ENCODE peak calls at places on chromosomes 13 and 19, in nine cellular contexts. F is tibial artery; B is CD4-positive, CD25-positive, alpha-beta regulatory T cell; P is WERI-Rb-1; A is GM23248; M is aorta; Z is fibroblast of the aortic adventitia; V is spleen; I is neural progenitor cell. S is an unnamed sample.

GRCh38 chr19:4403005-4403761 is 743 bp downstream of the CHAF1A start:
- DNase-seq in V (no peak), P (peak; percentile 12), M (no peak), F (no peak), A (peak; percentile 37), I (peak; percentile 40), Z (no peak), B (no peak), S (no peak)

GRCh38 chr19:3606174-3606689 is 443 bp downstream of the TBXA2R start:
- DNase-seq in I (peak; percentile 51), V (peak; percentile 85), B (no peak), M (peak; percentile 80), F (peak; percentile 85), P (peak; percentile 58), Z (no peak), A (peak; percentile 37), S (peak; percentile 69)

GRCh38 chr13:94700536-94700935 is 11.8 kb downstream of the SOX21 start:
- DNase-seq in F (no peak), I (no peak), A (no peak), B (no peak), V (no peak), P (no peak), Z (no peak), M (no peak), S (no peak)

GRCh38 chr13:21785990-21786389 is 115.1 kb downstream of the FGF9 start:
- DNase-seq in V (no peak), M (no peak), F (no peak), Z (no peak), A (no peak), B (no peak), P (no peak), I (no peak), S (no peak)

GRCh38 chr13:40755082-40755755 is 15.8 kb downstream of the MRPS31 start:
- DNase-seq in B (no peak), I (no peak), F (no peak), P (no peak), M (no peak), Z (no peak), A (no peak), V (no peak), S (no peak)

GRCh38 chr13:73945871-73946270 is 188.3 kb downstream of the KLF12 start:
- DNase-seq in Z (peak; percentile 45), M (peak; percentile 77), P (no peak), I (peak; percentile 71), A (peak; percentile 61), B (no peak), V (no peak), F (peak; percentile 77), S (no peak)

GRCh38 chr13:77521194-77521593 is 14.3 kb upstream of the SCEL start:
- DNase-seq in F (no peak), A (peak; percentile 54), M (no peak), Z (peak; percentile 11), I (no peak), B (no peak), P (no peak), V (no peak), S (no peak)

GRCh38 chr13:39451301-39451700 is 151.7 kb downstream of the LHFPL6 start:
- DNase-seq in B (no peak), A (peak; percentile 38), M (no peak), Z (peak; percentile 71), F (no peak), V (no peak), P (no peak), I (no peak), S (no peak)

GRCh38 chr19:57056972-57057371 is 62.8 kb upstream of the USP29 start:
- DNase-seq in B (no peak), F (no peak), P (peak; percentile 88), V (no peak), Z (no peak), M (no peak), I (no peak), A (peak; percentile 0), S (no peak)

GRCh38 chr13:36395280-36395679 is 37.0 kb upstream of the CCNA1 start:
- DNase-seq in I (no peak), M (no peak), Z (peak; percentile 89), A (peak; percentile 79), F (no peak), P (no peak), V (no peak), B (no peak), S (no peak)

GRCh38 chr13:24306632-24307031 is 2.7 kb upstream of the C1QTNF9 start:
- DNase-seq in B (no peak), M (no peak), A (peak; percentile 66), I (no peak), V (no peak), Z (peak; percentile 54), F (no peak), P (no peak), S (no peak)

GRCh38 chr19:48473161-48473966 is 4.2 kb downstream of the CYTH2 start:
- DNase-seq in M (no peak), Z (no peak), F (no peak), P (no peak), I (no peak), B (no peak), V (no peak), A (no peak), S (no peak)

GRCh38 chr19:49749055-49749716 is 13.9 kb downstream of the TSKS start:
- DNase-seq in B (no peak), M (no peak), Z (no peak), A (peak; percentile 57), P (no peak), V (no peak), F (no peak), I (no peak), S (no peak)

GRCh38 chr19:18762125-18763023 is 28.7 kb downstream of the COMP start:
- DNase-seq in B (no peak), P (peak; percentile 70), M (no peak), Z (peak; percentile 64), I (no peak), A (peak; percentile 12), V (no peak), F (peak; percentile 80), S (peak; percentile 94)

GRCh38 chr13:113932060-113932459 is 41.8 kb downstream of the C13orf46 start:
- DNase-seq in M (no peak), Z (no peak), A (no peak), I (no peak), B (no peak), F (no peak), V (peak; percentile 6), P (no peak), S (no peak)

GRCh38 chr13:45194081-45194939 is 6.5 kb downstream of the KCTD4 start:
- DNase-seq in M (peak; percentile 53), F (peak; percentile 67), A (peak; percentile 80), Z (peak; percentile 87), B (no peak), V (no peak), I (peak; percentile 49), P (peak; percentile 20), S (no peak)

GRCh38 chr13:34506796-34507195 is 435.3 kb upstream of the NBEA start:
- DNase-seq in F (no peak), Z (no peak), A (peak; percentile 5), V (no peak), P (no peak), I (peak; percentile 18), B (no peak), M (no peak), S (no peak)

GRCh38 chr19:36420961-36421748 is 2.7 kb upstream of the ZFP82 start:
- DNase-seq in V (peak; percentile 68), A (peak; percentile 70), P (peak; percentile 53), M (peak; percentile 75), Z (peak; percentile 28), I (peak; percentile 15), F (peak; percentile 64), B (no peak), S (no peak)

GRCh38 chr13:88281846-88282245 is 610.7 kb downstream of the SLITRK5 start:
- DNase-seq in F (no peak), V (no peak), B (no peak), I (no peak), Z (no peak), A (no peak), M (no peak), P (no peak), S (no peak)

GRCh38 chr13:46605824-46606554 is 53.0 kb downstream of the LRCH1 start:
- DNase-seq in Z (no peak), I (no peak), M (no peak), V (no peak), B (no peak), A (no peak), F (no peak), P (no peak), S (no peak)

DNA sequence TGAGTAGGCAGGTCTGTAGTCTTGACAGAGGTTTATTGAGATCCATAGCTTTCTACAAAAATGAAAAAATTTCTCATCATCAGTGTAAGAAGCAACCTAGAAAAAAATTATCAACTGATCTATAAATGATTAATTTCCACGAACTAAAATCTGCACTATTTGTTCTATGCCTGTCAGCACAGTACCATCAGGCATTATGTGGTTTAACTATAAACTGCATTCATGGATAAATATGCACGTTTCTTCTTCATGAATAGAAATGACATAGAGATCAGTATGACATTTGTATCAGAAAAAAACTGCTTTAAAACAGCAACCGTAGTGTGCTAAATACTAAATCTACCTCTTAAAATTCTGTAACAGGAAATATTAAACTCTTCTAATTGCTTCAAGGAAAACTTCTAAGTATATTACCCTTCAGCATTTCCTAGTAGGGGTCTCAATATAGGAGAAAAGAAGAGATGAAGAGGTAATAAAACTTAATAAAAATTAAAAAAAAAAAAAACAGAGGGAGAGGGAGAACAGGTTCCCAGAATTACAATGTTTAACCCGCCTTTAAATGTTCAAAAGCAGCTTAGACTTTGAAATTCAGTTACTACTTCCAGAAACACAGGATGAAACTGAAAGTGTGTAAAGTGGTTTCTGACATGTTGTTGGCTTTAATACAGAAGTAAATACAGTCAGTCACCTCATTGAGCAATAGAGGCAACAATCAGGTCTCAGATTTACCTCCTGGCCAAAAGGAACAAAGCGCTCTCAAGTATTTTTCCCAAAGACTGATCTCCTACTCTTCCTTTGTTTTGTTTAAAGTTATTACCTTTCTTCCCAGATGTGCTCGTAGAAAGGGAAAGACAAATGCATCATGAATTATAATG is 144.4 kb downstream of the DIAPH3 start:
- DNase-seq in V (no peak), B (peak; percentile 4), P (no peak), F (no peak), A (no peak), I (no peak), M (no peak), Z (peak; percentile 55), S (no peak)
- H3K4me3 ChIP-seq in V (no peak overlapping the region), B (peak overlapping the region; percentile 67), P (no peak overlapping the region), F (no peak overlapping the region), A (no peak overlapping the region), I (no peak overlapping the region), M (no peak overlapping the region), Z (no peak overlapping the region), S (no peak overlapping the region)

GRCh38 chr19:45876161-45876410 is 9.9 kb downstream of the IRF2BP1 start:
- DNase-seq in Z (no peak), B (no peak), I (no peak), M (no peak), A (peak; percentile 18), V (no peak), P (no peak), F (no peak), S (no peak)
- H3K4me3 ChIP-seq in Z (no peak overlapping the region), B (no peak overlapping the region), I (peak overlapping the region; percentile 34), M (no peak overlapping the region), A (no peak overlapping the region), V (no peak overlapping the region), P (no peak overlapping the region), F (no peak overlapping the region), S (no peak overlapping the region)

GRCh38 chr19:5837768-5838364 is 1.6 kb downstream of the FUT6 start:
- DNase-seq in I (no peak), V (no peak), F (no peak), A (no peak), B (no peak), P (no peak), Z (no peak), M (no peak), S (no peak)
- H3K4me3 ChIP-seq in I (no peak overlapping the region), V (no peak overlapping the region), F (no peak overlapping the region), A (no peak overlapping the region), B (no peak overlapping the region), P (no peak overlapping the region), Z (no peak overlapping the region), M (no peak overlapping the region), S (no peak overlapping the region)

GRCh38 chr13:23044906-23045305 is 135.9 kb upstream of the SGCG start:
- DNase-seq in F (no peak), B (no peak), A (no peak), P (no peak), I (no peak), V (no peak), M (no peak), Z (no peak), S (no peak)
- H3K4me3 ChIP-seq in F (no peak overlapping the region), B (no peak overlapping the region), A (no peak overlapping the region), P (no peak overlapping the region), I (no peak overlapping the region), V (no peak overlapping the region), M (no peak overlapping the region), Z (no peak overlapping the region), S (no peak overlapping the region)